ENCODE peak calls at places on chromosomes 16 and 17, in five cellular contexts. P is right lobe of liver, I is cardiac muscle cell, B is ovary, S is upper lobe of right lung. M is an unnamed sample. For H3K27me3, the result is how much of the 10 kb centered on the place peaks cover.

GRCh38 chr17:82930043-82930923 is 90.5 kb upstream of the ZNF750 start:
- DNase-seq in S (peak), B (peak), P (peak), I (no peak), M (no peak)

GRCh38 chr17:4487820-4488716 is 10.6 kb upstream of the SPNS2 start:
- DNase-seq in B (no peak), I (peak), P (no peak), S (no peak), M (no peak)

GRCh38 chr17:68587847-68588246 is 13.3 kb downstream of the FAM20A start:
- DNase-seq in I (no peak), S (no peak), B (no peak), P (no peak), M (no peak)

GRCh38 chr16:89693931-89694783 is 7.3 kb downstream of the SPATA2L start:
- DNase-seq in B (peak), I (no peak), P (no peak), S (no peak), M (no peak)

GRCh38 chr16:21001262-21001661 is 100.7 kb downstream of the LYRM1 start:
- DNase-seq in S (no peak), B (no peak), I (peak), P (no peak), M (peak)

GRCh38 chr17:58529275-58529674 is 14.8 kb upstream of the MTMR4 start:
- DNase-seq in S (no peak), P (no peak), I (no peak), B (no peak), M (no peak)

GRCh38 chr16:69327585-69328310 is 2.6 kb downstream of the PDF start:
- DNase-seq in I (no peak), S (no peak), P (no peak), B (no peak), M (no peak)

GRCh38 chr16:5069854-5070253 is 1.8 kb upstream of the ALG1 start:
- DNase-seq in B (no peak), I (no peak), P (no peak), S (no peak), M (no peak)

GRCh38 chr17:17724307-17724921 is 43.2 kb downstream of the RAI1 start:
- DNase-seq in B (peak), P (peak), I (peak), S (no peak), M (no peak)

GRCh38 chr17:37764383-37764782 is 19.5 kb upstream of the HNF1B start:
- DNase-seq in I (no peak), S (no peak), B (no peak), P (no peak), M (no peak)

GRCh38 chr17:40522250-40522960 is 21.0 kb upstream of the TNS4 start:
- DNase-seq in B (no peak), P (no peak), S (peak), I (no peak), M (no peak)

GRCh38 chr16:51022852-51023251 is 128.2 kb downstream of the SALL1 start:
- DNase-seq in I (no peak), S (no peak), B (no peak), P (no peak), M (no peak)

GRCh38 chr16:85800321-85800669 is 800 bp downstream of the COX4I1 start:
- DNase-seq in B (no peak), S (no peak), I (peak), P (no peak), M (no peak)

GRCh38 chr17:3415610-3416009 is 4.4 kb downstream of the OR3A3 start:
- DNase-seq in S (no peak), P (no peak), B (no peak), I (no peak), M (no peak)

GRCh38 chr16:89261691-89262563 is 44.4 kb downstream of the ZNF778 start:
- DNase-seq in P (no peak), S (no peak), B (no peak), I (no peak), M (no peak)

GRCh38 chr17:80785477-80786178 is 206.0 kb upstream of the CHMP6 start:
- DNase-seq in B (no peak), I (peak), P (no peak), S (peak), M (no peak)

GRCh38 chr17:74866198-74866835 is 6.5 kb downstream of the FDXR start:
- DNase-seq in P (no peak), I (no peak), B (no peak), S (no peak), M (no peak)
- H3K4me3 ChIP-seq in P (no peak), I (no peak), B (no peak), S (no peak), M (no peak)

GRCh38 chr16:1257561-1258217 is 1.8 kb downstream of the TPSD1 start:
- DNase-seq in I (no peak), S (no peak), P (no peak), B (no peak), M (no peak)
- H3K27me3 ChIP-seq in I (half or more), S (under half), P (under half), B (under half), M (under half)

GRCh38 chr16:1350691-1351090 is 987 bp downstream of the TSR3 start:
- DNase-seq in S (no peak), I (no peak), P (no peak), B (no peak), M (no peak)
- H3K4me3 ChIP-seq in S (peak), I (peak), P (peak), B (peak), M (peak)

DNA sequence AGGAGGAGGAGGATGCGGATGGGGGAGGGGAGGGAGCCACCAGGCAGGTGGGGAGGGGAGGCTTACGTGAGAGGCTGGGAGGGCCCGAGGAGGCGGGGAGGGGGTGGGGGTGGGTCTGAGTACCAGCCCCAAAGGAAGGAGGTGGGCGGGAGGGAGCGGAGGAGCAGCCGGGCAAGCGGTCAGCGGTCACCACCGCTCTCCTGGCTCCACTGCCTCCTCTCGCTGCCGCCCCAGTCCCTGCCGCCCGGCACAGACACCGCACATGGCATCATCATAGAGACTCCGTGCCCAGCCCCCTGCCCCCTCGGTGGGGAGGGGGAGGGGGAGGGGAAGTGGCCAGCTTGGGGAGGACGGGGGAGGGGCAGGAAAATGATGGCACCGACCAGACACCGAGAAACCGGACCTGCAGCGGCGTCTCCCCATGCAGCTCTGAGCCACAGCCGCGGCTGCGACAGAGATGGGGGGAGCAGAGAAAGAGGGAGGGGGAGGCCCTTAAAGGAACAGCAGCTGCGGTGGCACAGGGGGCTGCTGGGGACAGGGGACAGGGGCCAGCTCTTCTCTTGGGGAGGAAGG is at the start of gene TLCD3B:
- DNase-seq in B (no peak), P (no peak), I (no peak), S (no peak), M (no peak)
- H3K27me3 ChIP-seq in B (under half), P (under half), I (under half), S (half or more), M (under half)

GRCh38 chr17:77364941-77365583 is 224.3 kb downstream of the SEC14L1 start:
- DNase-seq in B (no peak), P (no peak), I (no peak), S (no peak), M (no peak)

GRCh38 chr17:77364381-77364911 is 223.7 kb downstream of the SEC14L1 start:
- DNase-seq in B (peak), P (no peak), S (peak), I (no peak), M (no peak)

GRCh38 chr17:77365584-77366186 is 224.9 kb downstream of the SEC14L1 start:
- DNase-seq in S (peak), I (no peak), P (no peak), B (peak), M (peak)

GRCh38 chr17:77366206-77366557 is 225.4 kb downstream of the SEC14L1 start:
- DNase-seq in P (no peak), I (no peak), B (no peak), S (no peak), M (no peak)

DNA sequence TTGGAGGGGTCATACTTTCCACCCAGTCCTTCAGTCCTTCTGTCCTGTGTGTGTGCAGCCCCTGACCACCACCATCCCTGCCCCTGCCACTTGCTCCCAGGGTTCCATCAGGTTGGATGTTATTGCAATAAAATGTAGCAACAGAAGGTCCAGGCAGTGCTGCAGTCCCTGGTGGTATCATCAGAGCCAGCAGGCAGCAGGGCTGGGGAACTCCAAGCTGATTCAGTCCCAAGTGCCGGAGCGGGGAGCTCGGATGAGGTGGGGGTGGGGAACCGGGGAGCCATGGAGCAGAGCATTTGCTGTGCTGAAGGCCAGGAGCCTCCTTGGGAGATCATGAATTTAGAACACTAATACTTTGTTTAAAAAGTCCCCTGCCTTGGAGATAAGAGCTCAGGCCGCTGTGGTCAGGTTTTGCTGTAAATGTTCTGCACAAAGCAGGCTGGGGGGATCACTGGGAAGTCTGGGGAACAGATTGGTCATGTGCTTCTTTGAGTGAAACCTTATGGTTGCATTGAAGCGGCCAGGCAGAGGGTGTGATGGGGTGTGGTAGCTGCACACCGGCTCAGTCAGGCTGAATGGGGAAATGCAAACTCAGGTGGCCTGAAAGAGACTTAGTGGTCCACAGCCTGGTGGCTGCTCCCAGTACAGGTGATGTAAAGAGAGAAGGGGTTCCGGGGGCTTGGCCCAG is 225.9 kb downstream of the SEC14L1 start:
- DNase-seq in P (no peak), I (no peak), B (peak), S (no peak), M (no peak)
- H3K4me3 ChIP-seq in P (no peak), I (no peak), B (no peak), S (no peak), M (no peak)

M was measured in pancreas.